ENCODE peak calls at places on chromosomes 4 and X, in nine cellular contexts. One of them, this sample, is unnamed.

GRCh38 chrX:96770315-96770714 is 85.7 kb downstream of the DIAPH2 start:
- DNase-seq in tibial artery: no peak
- DNase-seq in WERI-Rb-1: no peak
- DNase-seq in adipocyte: peak
- DNase-seq in IMR-90: peak
- DNase-seq in hepatocyte: peak
- DNase-seq in heart right ventricle: no peak
- DNase-seq in K562: no peak
- DNase-seq in PC-3: peak
- DNase-seq in this sample: no peak

GRCh38 chrX:2921193-2921592 is 7.9 kb downstream of the ARSD start:
- DNase-seq in tibial artery: no peak
- DNase-seq in WERI-Rb-1: no peak
- DNase-seq in adipocyte: no peak
- DNase-seq in IMR-90: no peak
- DNase-seq in hepatocyte: no peak
- DNase-seq in heart right ventricle: no peak
- DNase-seq in K562: no peak
- DNase-seq in PC-3: no peak
- DNase-seq in this sample: no peak

GRCh38 chrX:57172544-57172943 is 35.3 kb upstream of the SPIN2A start:
- DNase-seq in tibial artery: no peak
- DNase-seq in WERI-Rb-1: no peak
- DNase-seq in adipocyte: no peak
- DNase-seq in IMR-90: no peak
- DNase-seq in hepatocyte: no peak
- DNase-seq in heart right ventricle: peak
- DNase-seq in K562: no peak
- DNase-seq in PC-3: no peak
- DNase-seq in this sample: no peak

GRCh38 chr4:118076958-118077766 is 42.9 kb downstream of the NDST3 start:
- DNase-seq in tibial artery: no peak
- DNase-seq in WERI-Rb-1: peak
- DNase-seq in adipocyte: peak
- DNase-seq in IMR-90: peak
- DNase-seq in hepatocyte: peak
- DNase-seq in heart right ventricle: no peak
- DNase-seq in K562: no peak
- DNase-seq in PC-3: peak
- DNase-seq in this sample: peak

GRCh38 chrX:110146521-110146920 is 143.6 kb downstream of the TMEM164 start:
- DNase-seq in tibial artery: peak
- DNase-seq in WERI-Rb-1: peak
- DNase-seq in adipocyte: peak
- DNase-seq in IMR-90: peak
- DNase-seq in hepatocyte: peak
- DNase-seq in heart right ventricle: no peak
- DNase-seq in K562: peak
- DNase-seq in PC-3: peak
- DNase-seq in this sample: no peak

GRCh38 chr4:4424499-4425115 is 37.7 kb downstream of the NSG1 start:
- DNase-seq in tibial artery: peak
- DNase-seq in WERI-Rb-1: no peak
- DNase-seq in adipocyte: no peak
- DNase-seq in IMR-90: no peak
- DNase-seq in hepatocyte: no peak
- DNase-seq in heart right ventricle: no peak
- DNase-seq in K562: no peak
- DNase-seq in PC-3: no peak
- DNase-seq in this sample: no peak

GRCh38 chrX:56802921-56803848 is 74.1 kb downstream of the NBDY start:
- DNase-seq in tibial artery: peak
- DNase-seq in WERI-Rb-1: peak
- DNase-seq in adipocyte: peak
- DNase-seq in IMR-90: peak
- DNase-seq in hepatocyte: peak
- DNase-seq in heart right ventricle: peak
- DNase-seq in K562: peak
- DNase-seq in PC-3: peak
- DNase-seq in this sample: peak

GRCh38 chr4:77157859-77158486 is 966 bp downstream of the CCNG2 start:
- DNase-seq in tibial artery: peak
- DNase-seq in WERI-Rb-1: peak
- DNase-seq in adipocyte: peak
- DNase-seq in IMR-90: peak
- DNase-seq in hepatocyte: peak
- DNase-seq in heart right ventricle: peak
- DNase-seq in K562: peak
- DNase-seq in PC-3: peak
- DNase-seq in this sample: peak

GRCh38 chr4:173537628-173538147 is 7.7 kb upstream of the HAND2 start:
- DNase-seq in tibial artery: no peak
- DNase-seq in WERI-Rb-1: no peak
- DNase-seq in adipocyte: no peak
- DNase-seq in IMR-90: no peak
- DNase-seq in hepatocyte: no peak
- DNase-seq in heart right ventricle: no peak
- DNase-seq in K562: no peak
- DNase-seq in PC-3: no peak
- DNase-seq in this sample: no peak
- H3K4me3 ChIP-seq in tibial artery: peak
- H3K4me3 ChIP-seq in WERI-Rb-1: no peak
- H3K4me3 ChIP-seq in adipocyte: peak
- H3K4me3 ChIP-seq in IMR-90: no peak
- H3K4me3 ChIP-seq in hepatocyte: peak
- H3K4me3 ChIP-seq in heart right ventricle: peak
- H3K4me3 ChIP-seq in K562: no peak
- H3K4me3 ChIP-seq in PC-3: no peak
- H3K4me3 ChIP-seq in this sample: peak

GRCh38 chr4:1172228-1172851 is at the start of gene SPON2:
- DNase-seq in tibial artery: peak
- DNase-seq in WERI-Rb-1: peak
- DNase-seq in adipocyte: no peak
- DNase-seq in IMR-90: peak
- DNase-seq in hepatocyte: peak
- DNase-seq in heart right ventricle: peak
- DNase-seq in K562: no peak
- DNase-seq in PC-3: no peak
- DNase-seq in this sample: no peak

GRCh38 chr4:1170805-1171305 is 1.5 kb downstream of the SPON2 start:
- DNase-seq in tibial artery: peak
- DNase-seq in WERI-Rb-1: no peak
- DNase-seq in adipocyte: no peak
- DNase-seq in IMR-90: no peak
- DNase-seq in hepatocyte: no peak
- DNase-seq in heart right ventricle: no peak
- DNase-seq in K562: no peak
- DNase-seq in PC-3: no peak
- DNase-seq in this sample: no peak

GRCh38 chr4:1170156-1170804 is 2.1 kb downstream of the SPON2 start:
- DNase-seq in tibial artery: no peak
- DNase-seq in WERI-Rb-1: no peak
- DNase-seq in adipocyte: no peak
- DNase-seq in IMR-90: no peak
- DNase-seq in hepatocyte: no peak
- DNase-seq in heart right ventricle: no peak
- DNase-seq in K562: no peak
- DNase-seq in PC-3: no peak
- DNase-seq in this sample: no peak

GRCh38 chr4:1172971-1173757 is 781 bp upstream of the SPON2 start:
- DNase-seq in tibial artery: peak
- DNase-seq in WERI-Rb-1: peak
- DNase-seq in adipocyte: peak
- DNase-seq in IMR-90: peak
- DNase-seq in hepatocyte: peak
- DNase-seq in heart right ventricle: no peak
- DNase-seq in K562: no peak
- DNase-seq in PC-3: no peak
- DNase-seq in this sample: peak

DNA sequence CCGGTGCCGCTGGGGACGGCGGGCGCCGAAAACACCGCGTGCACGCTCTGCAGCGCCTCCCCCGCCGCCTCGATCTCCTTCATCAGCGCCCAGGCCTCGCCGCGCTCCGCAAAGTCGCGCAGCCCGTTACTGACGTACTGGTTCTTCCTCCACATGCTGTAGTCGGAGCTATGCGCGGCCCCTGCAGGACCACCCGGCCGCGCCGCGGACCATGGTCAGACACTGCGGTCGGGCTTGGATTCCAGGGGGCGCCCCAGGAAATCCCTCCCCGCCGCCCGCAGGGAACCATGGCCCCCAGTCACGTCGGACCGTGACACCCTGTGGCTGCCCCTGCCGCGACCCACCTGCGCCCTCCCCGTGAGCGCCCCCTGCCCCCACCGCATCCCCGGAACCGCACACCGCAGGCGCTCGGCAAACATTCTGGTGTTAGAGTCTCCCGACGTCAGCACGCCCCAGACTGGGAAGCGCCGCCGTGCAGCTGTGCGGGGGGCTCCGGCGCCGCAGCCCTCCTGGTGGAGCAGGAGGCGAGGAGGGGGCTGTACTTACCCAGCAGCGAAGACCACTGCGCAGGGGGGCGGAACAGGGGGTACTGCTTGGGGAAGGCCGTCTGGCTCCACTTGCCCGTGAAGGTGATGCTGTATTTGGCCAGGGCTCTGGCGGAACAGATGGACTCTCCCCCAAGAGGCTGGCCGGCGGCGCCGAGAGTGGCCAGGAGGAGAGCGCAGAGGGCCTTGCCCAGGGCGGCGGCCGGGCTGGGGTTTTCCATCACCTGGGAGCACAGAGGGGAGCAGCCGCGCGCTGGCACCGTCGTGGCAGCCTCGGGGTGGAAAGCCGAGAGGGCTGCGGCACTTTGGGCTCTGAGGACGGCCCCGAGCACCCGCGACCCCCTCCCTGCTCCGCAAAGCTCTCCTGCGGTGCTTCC is 816 bp downstream of the SPON2 start:
- DNase-seq in tibial artery: peak
- DNase-seq in WERI-Rb-1: no peak
- DNase-seq in adipocyte: no peak
- DNase-seq in IMR-90: no peak
- DNase-seq in hepatocyte: no peak
- DNase-seq in heart right ventricle: no peak
- DNase-seq in K562: no peak
- DNase-seq in PC-3: no peak
- DNase-seq in this sample: no peak
- H3K4me3 ChIP-seq in tibial artery: peak
- H3K4me3 ChIP-seq in WERI-Rb-1: peak
- H3K4me3 ChIP-seq in adipocyte: peak
- H3K4me3 ChIP-seq in IMR-90: peak
- H3K4me3 ChIP-seq in hepatocyte: peak
- H3K4me3 ChIP-seq in heart right ventricle: peak
- H3K4me3 ChIP-seq in K562: no peak
- H3K4me3 ChIP-seq in PC-3: no peak
- H3K4me3 ChIP-seq in this sample: peak

DNA sequence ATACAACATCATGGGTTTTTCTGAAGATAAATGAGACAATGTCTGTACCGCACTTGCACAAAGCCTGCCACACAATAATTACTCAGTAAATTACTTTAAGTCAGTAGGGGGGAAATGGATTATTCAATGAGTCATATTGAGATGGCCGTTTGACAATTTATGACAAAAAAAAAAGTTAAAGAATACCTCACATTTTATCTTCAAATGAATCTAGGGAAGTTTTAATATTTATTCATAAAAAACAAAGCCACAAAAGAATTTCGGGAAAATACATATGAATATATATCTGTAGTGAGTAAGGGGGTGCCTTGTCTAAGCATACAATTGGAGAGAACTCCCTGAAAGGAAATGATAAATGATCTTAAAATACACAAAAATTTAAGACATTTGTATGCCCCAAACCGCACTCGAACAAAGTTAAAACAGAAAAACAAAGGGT is 197.0 kb upstream of the SLC7A11 start:
- DNase-seq in tibial artery: no peak
- DNase-seq in WERI-Rb-1: no peak
- DNase-seq in adipocyte: peak
- DNase-seq in IMR-90: peak
- DNase-seq in hepatocyte: no peak
- DNase-seq in heart right ventricle: no peak
- DNase-seq in K562: no peak
- DNase-seq in PC-3: peak
- DNase-seq in this sample: no peak
- H3K4me3 ChIP-seq in tibial artery: no peak
- H3K4me3 ChIP-seq in WERI-Rb-1: no peak
- H3K4me3 ChIP-seq in adipocyte: no peak
- H3K4me3 ChIP-seq in IMR-90: no peak
- H3K4me3 ChIP-seq in hepatocyte: no peak
- H3K4me3 ChIP-seq in heart right ventricle: no peak
- H3K4me3 ChIP-seq in K562: no peak
- H3K4me3 ChIP-seq in PC-3: no peak
- H3K4me3 ChIP-seq in this sample: no peak

GRCh38 chr4:105709081-105709450 is 482 bp downstream of the GSTCD start:
- DNase-seq in tibial artery: no peak
- DNase-seq in WERI-Rb-1: peak
- DNase-seq in adipocyte: peak
- DNase-seq in IMR-90: no peak
- DNase-seq in hepatocyte: peak
- DNase-seq in heart right ventricle: no peak
- DNase-seq in K562: no peak
- DNase-seq in PC-3: peak
- DNase-seq in this sample: no peak

GRCh38 chr4:105710678-105711077 is 2.1 kb downstream of the GSTCD start:
- DNase-seq in tibial artery: no peak
- DNase-seq in WERI-Rb-1: peak
- DNase-seq in adipocyte: no peak
- DNase-seq in IMR-90: no peak
- DNase-seq in hepatocyte: no peak
- DNase-seq in heart right ventricle: no peak
- DNase-seq in K562: no peak
- DNase-seq in PC-3: peak
- DNase-seq in this sample: no peak

GRCh38 chr4:105707783-105708182 is 706 bp downstream of the INTS12 start:
- DNase-seq in tibial artery: no peak
- DNase-seq in WERI-Rb-1: no peak
- DNase-seq in adipocyte: peak
- DNase-seq in IMR-90: no peak
- DNase-seq in hepatocyte: no peak
- DNase-seq in heart right ventricle: no peak
- DNase-seq in K562: no peak
- DNase-seq in PC-3: no peak
- DNase-seq in this sample: no peak

GRCh38 chr4:105708376-105709080 is at the start of the genes GSTCD and INTS12:
- DNase-seq in tibial artery: peak
- DNase-seq in WERI-Rb-1: peak
- DNase-seq in adipocyte: peak
- DNase-seq in IMR-90: peak
- DNase-seq in hepatocyte: peak
- DNase-seq in heart right ventricle: peak
- DNase-seq in K562: peak
- DNase-seq in PC-3: peak
- DNase-seq in this sample: peak

DNA sequence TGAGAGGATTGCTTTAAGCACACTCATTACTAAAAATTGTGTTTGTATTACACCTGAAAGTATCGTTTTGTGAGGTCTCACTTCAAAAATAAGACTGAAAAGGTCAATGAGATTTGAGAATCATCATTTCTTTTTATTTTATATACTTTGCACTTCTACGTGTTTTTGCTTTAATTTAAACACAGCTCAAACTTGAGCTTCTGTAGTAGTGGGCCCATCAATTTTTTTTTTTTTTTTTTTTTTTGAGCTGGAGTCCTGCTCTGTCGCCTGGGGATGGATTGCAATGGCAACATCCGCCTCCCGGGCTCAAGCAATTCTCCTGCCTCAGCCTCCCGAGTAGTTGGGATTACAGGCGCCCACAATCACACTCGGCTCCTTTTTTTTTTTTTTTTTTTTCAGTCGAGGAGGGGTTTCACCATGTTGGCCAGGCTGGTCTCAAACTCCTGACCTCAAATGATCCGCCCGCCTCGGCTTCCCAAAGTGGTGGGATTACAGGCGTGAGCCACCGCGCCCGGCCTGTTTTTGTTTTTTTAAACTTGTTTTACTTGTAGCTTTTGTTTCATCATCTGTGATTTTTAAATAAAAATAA is 1.5 kb downstream of the GSTCD start:
- DNase-seq in tibial artery: no peak
- DNase-seq in WERI-Rb-1: peak
- DNase-seq in adipocyte: no peak
- DNase-seq in IMR-90: no peak
- DNase-seq in hepatocyte: no peak
- DNase-seq in heart right ventricle: no peak
- DNase-seq in K562: no peak
- DNase-seq in PC-3: no peak
- DNase-seq in this sample: no peak
- H3K4me3 ChIP-seq in tibial artery: no peak
- H3K4me3 ChIP-seq in WERI-Rb-1: peak
- H3K4me3 ChIP-seq in adipocyte: peak
- H3K4me3 ChIP-seq in IMR-90: no peak
- H3K4me3 ChIP-seq in hepatocyte: peak
- H3K4me3 ChIP-seq in heart right ventricle: peak
- H3K4me3 ChIP-seq in K562: peak
- H3K4me3 ChIP-seq in PC-3: peak
- H3K4me3 ChIP-seq in this sample: no peak

This sample was measured in skeletal muscle cell.